ENCODE peak calls at places on chromosomes 11 and 22, in five cellular contexts. One of them, this sample, is unnamed.

GRCh38 chr11:46520971-46521745 is 72.7 kb downstream of the AMBRA1 start:
- DNase-seq in H9: no peak
- DNase-seq in neuronal stem cell: no peak
- DNase-seq in astrocyte: peak
- DNase-seq in A549: no peak
- DNase-seq in this sample: peak

GRCh38 chr11:20599424-20600346 is at the start of gene SLC6A5:
- DNase-seq in H9: peak
- DNase-seq in neuronal stem cell: peak
- DNase-seq in astrocyte: no peak
- DNase-seq in A549: peak
- DNase-seq in this sample: peak

GRCh38 chr11:76209671-76209955 is 3.3 kb upstream of the WNT11 start:
- DNase-seq in H9: no peak
- DNase-seq in neuronal stem cell: no peak
- DNase-seq in astrocyte: no peak
- DNase-seq in A549: no peak
- DNase-seq in this sample: no peak

GRCh38 chr11:64225608-64226506 is at the start of the genes NUDT22 and TRPT1:
- DNase-seq in H9: peak
- DNase-seq in neuronal stem cell: peak
- DNase-seq in astrocyte: peak
- DNase-seq in A549: peak
- DNase-seq in this sample: peak

GRCh38 chr11:74100735-74101134 is 70.1 kb downstream of the C2CD3 start:
- DNase-seq in H9: no peak
- DNase-seq in neuronal stem cell: no peak
- DNase-seq in astrocyte: no peak
- DNase-seq in A549: no peak
- DNase-seq in this sample: no peak

GRCh38 chr22:24440718-24441405 is 13.5 kb downstream of the ADORA2A start:
- DNase-seq in H9: no peak
- DNase-seq in neuronal stem cell: no peak
- DNase-seq in astrocyte: no peak
- DNase-seq in A549: no peak
- DNase-seq in this sample: no peak

GRCh38 chr11:120170741-120171261 is 32.9 kb upstream of the TRIM29 start:
- DNase-seq in H9: no peak
- DNase-seq in neuronal stem cell: no peak
- DNase-seq in astrocyte: no peak
- DNase-seq in A549: no peak
- DNase-seq in this sample: no peak

GRCh38 chr11:62921573-62922188 is 518 bp upstream of the CHRM1 start:
- DNase-seq in H9: no peak
- DNase-seq in neuronal stem cell: no peak
- DNase-seq in astrocyte: no peak
- DNase-seq in A549: no peak
- DNase-seq in this sample: no peak

GRCh38 chr11:130782361-130783221 is 133.7 kb downstream of the SNX19 start:
- DNase-seq in H9: no peak
- DNase-seq in neuronal stem cell: no peak
- DNase-seq in astrocyte: peak
- DNase-seq in A549: no peak
- DNase-seq in this sample: no peak

GRCh38 chr11:86696004-86696403 is 23.6 kb upstream of the ME3 start:
- DNase-seq in H9: no peak
- DNase-seq in neuronal stem cell: no peak
- DNase-seq in astrocyte: peak
- DNase-seq in A549: peak
- DNase-seq in this sample: peak

GRCh38 chr11:70312401-70313357 is 42.2 kb downstream of the PPFIA1 start:
- DNase-seq in H9: peak
- DNase-seq in neuronal stem cell: no peak
- DNase-seq in astrocyte: no peak
- DNase-seq in A549: no peak
- DNase-seq in this sample: no peak
- H3K27ac ChIP-seq in H9: peak
- H3K27ac ChIP-seq in neuronal stem cell: no peak
- H3K27ac ChIP-seq in astrocyte: no peak
- H3K27ac ChIP-seq in A549: peak
- H3K27ac ChIP-seq in this sample: no peak

DNA sequence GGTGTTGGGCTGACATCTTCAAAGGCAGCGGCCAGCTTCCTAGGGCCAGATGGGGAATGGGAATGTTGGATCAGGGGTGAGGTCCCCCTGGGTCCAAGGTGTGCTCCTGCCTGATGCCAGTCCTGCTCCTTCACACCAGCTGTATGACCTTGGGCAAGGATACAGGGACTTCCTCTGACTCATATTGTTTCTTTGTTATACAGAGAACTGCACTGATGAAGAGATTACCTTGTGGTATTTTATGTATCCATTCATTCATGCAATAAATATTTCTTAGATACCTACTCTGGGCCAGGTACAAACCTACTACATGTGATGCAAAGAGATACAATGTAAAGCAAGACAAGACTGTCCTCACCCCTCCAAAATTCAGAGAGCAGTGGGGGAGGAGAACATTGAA is 3.9 kb upstream of the OPCML start:
- DNase-seq in H9: no peak
- DNase-seq in neuronal stem cell: no peak
- DNase-seq in astrocyte: no peak
- DNase-seq in A549: no peak
- DNase-seq in this sample: peak
- H3K4me2 ChIP-seq in H9: no peak
- H3K4me2 ChIP-seq in neuronal stem cell: no peak
- H3K4me2 ChIP-seq in astrocyte: no peak
- H3K4me2 ChIP-seq in A549: no peak
- H3K4me2 ChIP-seq in this sample: no peak

DNA sequence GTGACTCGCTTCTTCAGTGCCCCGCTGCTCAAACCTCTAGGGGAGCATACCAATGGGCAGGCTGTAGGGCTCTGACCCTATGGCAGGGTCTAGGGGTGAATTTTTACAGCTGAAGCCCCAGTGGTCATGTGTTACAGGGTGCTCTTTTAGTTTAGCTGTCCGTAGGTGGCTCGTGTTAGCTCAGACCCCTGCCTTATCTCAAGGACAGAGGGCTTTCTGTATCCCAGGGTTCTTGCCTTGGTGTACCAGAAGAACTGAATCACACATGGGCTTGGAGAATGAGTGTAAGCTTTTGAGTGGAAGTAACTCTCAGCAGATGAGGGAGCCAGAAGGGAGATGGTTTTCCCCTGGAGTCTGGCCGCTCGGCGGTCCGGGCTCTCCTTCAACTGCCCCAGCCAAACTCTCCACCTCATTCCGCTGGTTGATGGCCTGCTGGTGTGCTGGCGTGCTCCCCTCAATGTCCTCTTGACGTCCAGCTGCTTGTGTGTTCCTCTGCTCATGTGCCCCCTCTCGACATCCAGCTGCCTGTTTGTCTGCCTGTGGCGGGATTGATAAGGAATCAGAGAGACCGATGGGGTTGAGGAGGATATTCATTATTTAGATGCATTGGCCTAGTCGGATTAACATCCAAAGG is 37.5 kb downstream of the BIRC2 start:
- DNase-seq in H9: no peak
- DNase-seq in neuronal stem cell: no peak
- DNase-seq in astrocyte: no peak
- DNase-seq in A549: no peak
- DNase-seq in this sample: no peak
- H3K27ac ChIP-seq in H9: no peak
- H3K27ac ChIP-seq in neuronal stem cell: peak
- H3K27ac ChIP-seq in astrocyte: no peak
- H3K27ac ChIP-seq in A549: no peak
- H3K27ac ChIP-seq in this sample: no peak

GRCh38 chr11:71116435-71117040 is 135.8 kb downstream of the SHANK2 start:
- DNase-seq in H9: no peak
- DNase-seq in neuronal stem cell: no peak
- DNase-seq in astrocyte: no peak
- DNase-seq in A549: no peak
- DNase-seq in this sample: no peak

GRCh38 chr11:71112454-71112853 is 139.9 kb downstream of the SHANK2 start:
- DNase-seq in H9: peak
- DNase-seq in neuronal stem cell: no peak
- DNase-seq in astrocyte: no peak
- DNase-seq in A549: no peak
- DNase-seq in this sample: no peak

GRCh38 chr11:71115770-71116434 is 136.5 kb downstream of the SHANK2 start:
- DNase-seq in H9: no peak
- DNase-seq in neuronal stem cell: no peak
- DNase-seq in astrocyte: no peak
- DNase-seq in A549: no peak
- DNase-seq in this sample: no peak

GRCh38 chr11:71112990-71113389 is 139.4 kb downstream of the SHANK2 start:
- DNase-seq in H9: no peak
- DNase-seq in neuronal stem cell: no peak
- DNase-seq in astrocyte: no peak
- DNase-seq in A549: no peak
- DNase-seq in this sample: no peak

GRCh38 chr11:71114124-71114851 is 138.1 kb downstream of the SHANK2 start:
- DNase-seq in H9: no peak
- DNase-seq in neuronal stem cell: no peak
- DNase-seq in astrocyte: no peak
- DNase-seq in A549: no peak
- DNase-seq in this sample: no peak
- H3K4me2 ChIP-seq in H9: no peak
- H3K4me2 ChIP-seq in neuronal stem cell: no peak
- H3K4me2 ChIP-seq in astrocyte: no peak
- H3K4me2 ChIP-seq in A549: no peak
- H3K4me2 ChIP-seq in this sample: no peak

DNA sequence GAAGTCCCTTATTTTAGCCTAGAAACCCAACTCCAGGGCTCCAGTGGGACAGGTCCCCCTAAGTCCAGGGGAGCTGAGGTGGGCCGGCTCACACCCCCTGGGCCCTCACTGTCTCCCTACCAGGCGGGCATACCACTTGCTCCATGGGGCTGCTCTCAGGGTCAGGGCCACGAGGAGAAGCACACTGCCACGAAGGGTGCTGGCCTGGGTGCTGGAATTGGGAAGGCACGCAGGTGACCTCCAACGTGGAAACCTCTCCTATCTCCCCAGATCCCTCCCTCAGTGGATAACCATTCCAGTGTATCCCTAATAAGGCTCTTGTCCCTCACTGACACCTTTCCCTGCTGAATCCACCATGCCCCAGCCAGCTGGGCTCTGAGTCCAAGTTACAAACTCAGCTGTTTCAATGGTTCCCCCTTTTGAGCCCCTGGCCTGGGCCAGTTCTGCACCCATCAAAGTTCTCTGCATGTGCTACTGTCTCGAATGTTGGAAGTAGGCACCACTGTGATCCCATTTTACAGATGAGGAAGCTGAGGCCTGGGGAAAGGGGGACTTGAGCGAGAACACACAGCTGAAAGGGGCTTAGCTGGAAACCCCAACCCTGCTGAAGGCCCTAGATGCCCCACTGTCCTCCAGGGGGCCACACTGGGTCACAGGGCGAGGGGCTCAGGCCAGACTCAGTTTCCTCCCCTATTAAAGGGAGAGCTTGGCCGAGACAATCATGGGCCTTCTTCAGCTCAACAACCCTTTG is 1.5 kb downstream of the SHISAL1 start:
- DNase-seq in H9: no peak
- DNase-seq in neuronal stem cell: no peak
- DNase-seq in astrocyte: no peak
- DNase-seq in A549: no peak
- DNase-seq in this sample: no peak
- H3K27ac ChIP-seq in H9: no peak
- H3K27ac ChIP-seq in neuronal stem cell: no peak
- H3K27ac ChIP-seq in astrocyte: peak
- H3K27ac ChIP-seq in A549: no peak
- H3K27ac ChIP-seq in this sample: no peak